ENCODE peak calls at places on chromosomes 11 and 22, in ten cellular contexts. J is hepatocyte, X is SK-N-SH, A is bronchial epithelial cell, P is lung, L is mammary epithelial cell, F is AG09309, K is lower leg skin, S is GM06990, O is choroid plexus epithelial cell. M is an unnamed sample.

GRCh38 chr11:134052988-134053945 is 15.6 kb upstream of the JAM3 start:
- DNase-seq in J (no peak), X (no peak), A (no peak), P (no peak), L (no peak), F (no peak), K (no peak), S (no peak), O (no peak), M (no peak)

GRCh38 chr11:73236879-73237278 is 18.8 kb downstream of the P2RY2 start:
- DNase-seq in J (peak), X (peak), A (peak), P (peak), L (peak), F (no peak), K (no peak), S (no peak), O (peak), M (peak)

GRCh38 chr11:3853935-3854659 is 1.4 kb upstream of the STIM1 start:
- DNase-seq in J (peak), X (no peak), A (peak), P (no peak), L (peak), F (no peak), K (peak), S (peak), O (no peak), M (peak)

GRCh38 chr22:29003975-29004646 is 57.5 kb downstream of the C22orf31 start:
- DNase-seq in J (no peak), X (no peak), A (peak), P (peak), L (peak), F (no peak), K (no peak), S (no peak), O (no peak), M (no peak)

GRCh38 chr11:76699461-76700091 is 29.0 kb upstream of the LRRC32 start:
- DNase-seq in J (no peak), X (no peak), A (no peak), P (no peak), L (no peak), F (no peak), K (no peak), S (no peak), O (no peak), M (no peak)

GRCh38 chr11:73473252-73473651 is 97.1 kb downstream of the RELT start:
- DNase-seq in J (no peak), X (no peak), A (no peak), P (no peak), L (no peak), F (no peak), K (no peak), S (no peak), O (no peak), M (no peak)

GRCh38 chr11:111422494-111423249 is 43.6 kb upstream of the POU2AF1 start:
- DNase-seq in J (peak), X (peak), A (peak), P (peak), L (no peak), F (no peak), K (no peak), S (peak), O (peak), M (peak)

GRCh38 chr11:125263268-125263790 is 98.8 kb downstream of the PKNOX2 start:
- DNase-seq in J (peak), X (peak), A (no peak), P (peak), L (peak), F (peak), K (peak), S (no peak), O (peak), M (no peak)

GRCh38 chr11:112834277-112834755 is 126.9 kb upstream of the NCAM1 start:
- DNase-seq in J (peak), X (peak), A (no peak), P (peak), L (no peak), F (no peak), K (no peak), S (no peak), O (no peak), M (no peak)

GRCh38 chr11:2466869-2467694 is 22.3 kb downstream of the KCNQ1 start:
- DNase-seq in J (no peak), X (no peak), A (no peak), P (no peak), L (no peak), F (no peak), K (no peak), S (no peak), O (no peak), M (peak)

GRCh38 chr11:19239039-19239438 is 1.7 kb downstream of the E2F8 start:
- DNase-seq in J (no peak), X (no peak), A (no peak), P (no peak), L (no peak), F (no peak), K (no peak), S (no peak), O (no peak), M (no peak)

GRCh38 chr22:50059185-50059880 is 1.2 kb upstream of the TTLL8 start:
- DNase-seq in J (peak), X (peak), A (no peak), P (no peak), L (no peak), F (peak), K (no peak), S (no peak), O (peak), M (no peak)

GRCh38 chr22:45164217-45165123 is 745 bp downstream of the NUP50 start:
- DNase-seq in J (peak), X (peak), A (no peak), P (no peak), L (peak), F (no peak), K (no peak), S (peak), O (peak), M (peak)

GRCh38 chr11:134587345-134587744 is 175.3 kb upstream of the B3GAT1 start:
- DNase-seq in J (no peak), X (no peak), A (no peak), P (peak), L (no peak), F (no peak), K (no peak), S (no peak), O (no peak), M (no peak)

GRCh38 chr11:27485930-27486773 is 13.6 kb upstream of the LGR4 start:
- DNase-seq in J (peak), X (peak), A (peak), P (no peak), L (peak), F (no peak), K (peak), S (no peak), O (peak), M (peak)

GRCh38 chr11:64777449-64778222 is 706 bp downstream of the SF1 start:
- DNase-seq in J (peak), X (peak), A (peak), P (peak), L (peak), F (peak), K (peak), S (peak), O (peak), M (peak)

GRCh38 chr22:47369431-47370015 is 607.1 kb downstream of the TBC1D22A start:
- DNase-seq in J (no peak), X (no peak), A (no peak), P (no peak), L (no peak), F (no peak), K (no peak), S (no peak), O (no peak), M (no peak)

GRCh38 chr22:24117942-24118341 is 63.3 kb upstream of the SUSD2 start:
- DNase-seq in J (no peak), X (peak), A (no peak), P (no peak), L (no peak), F (no peak), K (no peak), S (no peak), O (no peak), M (peak)

DNA sequence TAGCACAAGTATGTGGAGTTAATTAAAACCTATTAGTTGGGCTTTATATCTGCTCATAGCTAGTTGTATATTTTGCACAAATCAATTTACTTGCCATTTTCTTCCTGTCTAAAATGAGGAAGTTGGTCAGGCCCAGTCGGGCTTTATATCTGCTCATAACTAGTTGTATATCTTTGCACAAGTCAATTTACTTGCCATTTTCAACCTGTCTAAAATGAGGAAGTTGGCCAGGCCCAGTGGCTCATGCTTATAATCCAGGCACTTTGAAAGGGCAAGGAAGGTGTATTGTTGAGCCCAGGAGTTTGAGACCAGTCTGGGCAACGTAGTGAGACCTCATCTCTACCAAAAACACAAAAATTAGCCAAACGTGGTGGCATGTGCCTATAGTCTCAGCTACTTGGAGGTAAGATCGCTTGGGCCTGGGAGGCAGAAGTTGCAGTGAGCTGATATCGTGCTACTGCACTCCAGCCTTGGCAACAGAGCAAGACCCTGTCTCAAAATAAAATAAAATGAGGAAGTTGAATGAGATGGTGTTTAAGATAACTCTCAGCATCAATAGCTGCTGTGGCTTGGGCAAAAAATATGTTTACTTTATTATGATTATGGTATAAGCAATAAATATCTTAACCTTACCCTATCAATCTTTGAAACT is 1558.6 kb upstream of the RAG2 start:
- DNase-seq in J (no peak), X (no peak), A (no peak), P (no peak), L (no peak), F (no peak), K (no peak), S (no peak), O (no peak), M (no peak)
- TF ChIP-seq CTCF in J (no peak), X (no peak), A (no peak), P (no peak), L (no peak), F (no peak), K (no peak), S (no peak), O (no peak), M (no peak)

GRCh38 chr11:35389897-35390462 is 29.4 kb downstream of the SLC1A2 start:
- DNase-seq in J (no peak), X (no peak), A (peak), P (no peak), L (no peak), F (no peak), K (no peak), S (peak), O (no peak), M (peak)

GRCh38 chr11:35389112-35389511 is 30.2 kb downstream of the SLC1A2 start:
- DNase-seq in J (no peak), X (no peak), A (no peak), P (no peak), L (no peak), F (no peak), K (no peak), S (no peak), O (no peak), M (no peak)

GRCh38 chr11:35388054-35388453 is 31.3 kb downstream of the SLC1A2 start:
- DNase-seq in J (no peak), X (no peak), A (no peak), P (no peak), L (no peak), F (no peak), K (no peak), S (no peak), O (no peak), M (no peak)

GRCh38 chr11:35383953-35384352 is 35.4 kb downstream of the SLC1A2 start:
- DNase-seq in J (no peak), X (no peak), A (no peak), P (no peak), L (no peak), F (no peak), K (no peak), S (no peak), O (no peak), M (no peak)

GRCh38 chr11:35387341-35387982 is 31.9 kb downstream of the SLC1A2 start:
- DNase-seq in J (no peak), X (no peak), A (no peak), P (no peak), L (no peak), F (no peak), K (no peak), S (no peak), O (no peak), M (no peak)
- TF ChIP-seq CTCF in J (no peak), X (peak), A (no peak), P (no peak), L (peak), F (no peak), K (no peak), S (peak), O (no peak), M (no peak)

GRCh38 chr11:10750838-10751580 is at the start of gene CTR9:
- DNase-seq in J (peak), X (peak), A (peak), P (peak), L (peak), F (peak), K (peak), S (peak), O (peak), M (peak)
- TF ChIP-seq CTCF in J (peak), X (peak), A (peak), P (no peak), L (peak), F (peak), K (no peak), S (peak), O (peak), M (no peak)

DNA sequence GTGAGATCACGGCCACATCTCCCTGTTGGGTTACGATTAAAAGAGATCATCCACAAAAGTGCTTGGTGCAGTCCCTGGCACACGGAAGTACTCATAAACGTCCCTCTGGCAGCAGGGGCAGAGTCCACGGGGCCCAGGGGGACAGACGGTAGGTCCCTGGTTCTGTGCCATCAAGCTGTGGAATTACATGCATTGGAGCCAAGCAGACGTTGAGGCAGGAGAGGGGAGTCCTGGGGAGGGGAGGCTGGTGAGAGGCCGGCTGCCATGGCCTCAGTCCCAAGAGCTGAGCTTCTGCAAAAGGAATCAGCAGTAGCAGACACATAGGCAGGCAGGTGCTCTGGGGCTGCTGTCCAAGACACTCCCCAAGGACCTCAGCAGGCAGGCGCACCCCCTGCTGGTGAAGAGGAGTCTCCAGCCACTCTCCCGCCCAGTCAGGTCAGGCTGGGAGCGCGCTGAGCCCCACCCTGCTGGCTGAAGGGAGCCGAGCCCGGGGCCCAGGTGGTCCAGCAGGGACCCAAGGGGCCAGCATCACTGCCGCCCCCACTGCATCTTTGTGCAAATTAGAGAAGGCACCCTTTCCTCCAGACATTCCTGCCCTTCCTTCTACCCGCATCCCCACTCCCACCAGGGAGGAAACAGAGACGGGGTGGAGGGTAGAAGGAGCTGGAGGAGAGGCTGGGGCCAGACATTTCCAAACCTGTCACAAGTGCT is 7.6 kb upstream of the KCTD17 start:
- DNase-seq in J (peak), X (peak), A (peak), P (peak), L (peak), F (no peak), K (peak), S (peak), O (peak), M (peak)
- TF ChIP-seq CTCF in J (peak), X (peak), A (peak), P (peak), L (peak), F (peak), K (no peak), S (peak), O (peak), M (peak)

GRCh38 chr11:60939301-60939700 is 12.7 kb downstream of the SLC15A3 start:
- DNase-seq in J (no peak), X (no peak), A (no peak), P (no peak), L (no peak), F (no peak), K (no peak), S (no peak), O (no peak), M (no peak)
- TF ChIP-seq CTCF in J (no peak), X (no peak), A (no peak), P (no peak), L (no peak), F (no peak), K (no peak), S (no peak), O (no peak), M (no peak)

GRCh38 chr11:130625907-130626306 is 177.5 kb downstream of the ADAMTS15 start:
- DNase-seq in J (no peak), X (no peak), A (no peak), P (no peak), L (no peak), F (no peak), K (no peak), S (no peak), O (no peak), M (no peak)

GRCh38 chr11:130624946-130625345 is 176.5 kb downstream of the ADAMTS15 start:
- DNase-seq in J (no peak), X (no peak), A (no peak), P (no peak), L (no peak), F (no peak), K (no peak), S (no peak), O (no peak), M (no peak)

GRCh38 chr11:130622126-130622525 is 173.7 kb downstream of the ADAMTS15 start:
- DNase-seq in J (no peak), X (no peak), A (peak), P (no peak), L (no peak), F (no peak), K (no peak), S (no peak), O (no peak), M (no peak)

GRCh38 chr11:130620566-130620965 is 172.1 kb downstream of the ADAMTS15 start:
- DNase-seq in J (no peak), X (no peak), A (no peak), P (no peak), L (no peak), F (no peak), K (no peak), S (no peak), O (no peak), M (no peak)

GRCh38 chr11:130623909-130624668 is 175.6 kb downstream of the ADAMTS15 start:
- DNase-seq in J (peak), X (no peak), A (no peak), P (no peak), L (no peak), F (no peak), K (no peak), S (no peak), O (peak), M (no peak)
- TF ChIP-seq CTCF in J (peak), X (peak), A (no peak), P (no peak), L (no peak), F (no peak), K (no peak), S (no peak), O (peak), M (no peak)

DNA sequence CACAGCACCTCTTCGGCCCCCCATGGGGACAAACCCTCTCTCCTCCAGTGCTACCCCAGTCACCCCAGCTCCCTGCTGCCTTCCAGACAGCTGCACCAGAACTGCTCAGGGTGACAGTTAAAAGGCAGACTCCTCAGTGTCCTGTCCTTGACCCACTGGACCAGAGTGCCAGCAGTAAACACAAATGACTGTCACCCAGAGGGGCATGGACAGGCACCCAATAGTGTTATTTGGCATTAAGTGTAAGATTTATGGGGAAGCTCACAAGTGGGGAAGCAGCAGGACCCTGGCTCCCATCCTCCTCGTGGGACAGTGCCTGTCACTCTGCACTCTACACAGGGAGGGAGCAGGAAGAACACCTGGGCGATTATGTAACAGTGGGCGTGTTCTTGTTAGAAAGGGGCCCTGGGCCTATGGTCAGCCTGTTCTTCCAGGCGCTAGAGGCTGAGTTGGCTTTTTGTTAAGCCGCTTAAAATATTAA is 5.0 kb downstream of the RPS19BP1 start:
- DNase-seq in J (peak), X (no peak), A (peak), P (no peak), L (peak), F (no peak), K (no peak), S (no peak), O (peak), M (no peak)
- TF ChIP-seq CTCF in J (no peak), X (no peak), A (no peak), P (no peak), L (no peak), F (no peak), K (no peak), S (no peak), O (no peak), M (no peak)

DNA sequence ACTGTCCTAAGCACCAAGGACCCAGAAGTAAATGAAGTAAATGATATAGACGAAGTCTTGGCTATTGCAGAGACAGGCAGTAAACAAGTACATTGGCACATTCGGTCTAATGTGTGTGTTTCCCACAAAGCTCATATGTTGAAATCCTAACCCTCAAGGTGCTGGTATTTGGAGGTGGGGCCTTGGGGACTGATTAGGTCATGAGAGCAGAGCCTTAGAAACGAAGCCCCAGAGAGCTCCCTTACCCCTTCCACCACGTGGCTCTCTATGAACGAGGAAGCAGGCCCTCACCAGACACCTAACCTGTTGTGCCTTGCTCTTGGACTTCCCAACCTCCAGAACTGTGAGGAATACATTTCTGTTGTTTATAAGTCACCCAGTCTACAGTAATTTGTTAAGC is 14.9 kb downstream of the CLMP start:
- DNase-seq in J (no peak), X (no peak), A (peak), P (no peak), L (peak), F (no peak), K (no peak), S (no peak), O (peak), M (no peak)
- TF ChIP-seq CTCF in J (no peak), X (no peak), A (no peak), P (no peak), L (no peak), F (no peak), K (no peak), S (no peak), O (no peak), M (no peak)

DNA sequence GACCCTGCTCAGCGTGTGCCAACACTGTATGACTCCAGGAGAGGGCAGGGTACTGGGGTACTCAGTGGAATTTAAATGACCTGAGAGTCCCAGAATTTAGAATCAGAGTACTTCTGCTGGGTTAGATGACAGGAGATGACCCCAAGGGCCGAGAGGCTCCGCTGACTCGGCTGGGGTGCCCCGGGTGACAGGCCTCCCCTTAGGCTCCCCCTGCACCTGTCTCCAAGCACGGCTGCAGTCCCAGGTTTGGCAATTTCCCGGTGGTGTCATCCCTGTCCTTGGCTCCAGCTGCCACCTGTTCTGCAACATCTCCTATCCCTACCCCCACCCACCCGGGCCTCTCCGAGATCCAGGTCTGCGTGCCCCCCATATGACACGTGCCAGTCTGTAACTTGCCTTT is 1.3 kb downstream of the ACTN3 start:
- DNase-seq in J (no peak), X (no peak), A (no peak), P (no peak), L (no peak), F (no peak), K (no peak), S (no peak), O (no peak), M (no peak)
- TF ChIP-seq CTCF in J (no peak), X (no peak), A (no peak), P (no peak), L (no peak), F (no peak), K (no peak), S (no peak), O (no peak), M (no peak)

M was measured in activated CD8-positive, alpha-beta T cell treated with anti-CD3 and anti-CD28 coated beads for 36 hours.